ENCODE peak calls at places on chromosomes 13 and 19, in eight cellular contexts. N is IMR-90; T is ovary; F is Peyer's patch; C is tibial nerve; Q is K562; O is CD4-positive, alpha-beta T cell; Z is BJ. S is an unnamed sample. For H3K27me3, the result is how much of the 10 kb centered on the place peaks cover.

GRCh38 chr13:29707876-29708543 is 112.5 kb upstream of the SLC7A1 start:
- DNase-seq in N (peak), T (no peak), F (no peak), C (no peak), Q (peak), O (peak), Z (no peak), S (no peak)

GRCh38 chr13:77800219-77800618 is 102.7 kb downstream of the SLAIN1 start:
- DNase-seq in N (no peak), T (no peak), F (no peak), C (no peak), Q (no peak), O (no peak), Z (peak), S (no peak)

GRCh38 chr13:36131931-36132297 is 732 bp upstream of the DCLK1 start:
- DNase-seq in N (no peak), T (peak), F (no peak), C (peak), Q (no peak), O (no peak), Z (no peak), S (peak)

GRCh38 chr13:44040754-44041100 is 161.0 kb downstream of the LACC1 start:
- DNase-seq in N (peak), T (no peak), F (no peak), C (no peak), Q (no peak), O (no peak), Z (no peak), S (no peak)

GRCh38 chr19:57443121-57443696 is 8.1 kb downstream of the ZNF749 start:
- DNase-seq in N (no peak), T (no peak), F (no peak), C (no peak), Q (no peak), O (no peak), Z (no peak), S (no peak)

GRCh38 chr13:35228536-35228935 is 248.0 kb downstream of the MAB21L1 start:
- DNase-seq in N (no peak), T (no peak), F (no peak), C (no peak), Q (no peak), O (no peak), Z (no peak), S (no peak)

GRCh38 chr19:49676136-49676689 is 858 bp upstream of the PRMT1 start:
- DNase-seq in N (peak), T (peak), F (peak), C (peak), Q (peak), O (no peak), Z (peak), S (peak)

GRCh38 chr19:46404884-46405658 is 8.3 kb downstream of the CCDC8 start:
- DNase-seq in N (no peak), T (peak), F (no peak), C (no peak), Q (peak), O (no peak), Z (no peak), S (peak)

GRCh38 chr19:38183227-38183914 is 40.7 kb downstream of the DPF1 start:
- DNase-seq in N (no peak), T (peak), F (no peak), C (peak), Q (peak), O (no peak), Z (no peak), S (peak)

GRCh38 chr19:51131780-51132680 is 7.3 kb downstream of the SIGLEC9 start:
- DNase-seq in N (peak), T (peak), F (no peak), C (peak), Q (peak), O (no peak), Z (no peak), S (no peak)

GRCh38 chr13:109425821-109426689 is 360.3 kb downstream of the IRS2 start:
- DNase-seq in N (no peak), T (no peak), F (no peak), C (no peak), Q (no peak), O (no peak), Z (no peak), S (no peak)

GRCh38 chr19:45076851-45077730 is 813 bp upstream of the ZNF296 start:
- DNase-seq in N (no peak), T (no peak), F (no peak), C (no peak), Q (peak), O (no peak), Z (no peak), S (no peak)

GRCh38 chr19:49672131-49672919 is 4.7 kb upstream of the PRMT1 start:
- DNase-seq in N (peak), T (peak), F (peak), C (peak), Q (peak), O (peak), Z (no peak), S (peak)

GRCh38 chr19:58544591-58545285 is 874 bp downstream of the TRIM28 start:
- DNase-seq in N (peak), T (no peak), F (no peak), C (no peak), Q (peak), O (peak), Z (no peak), S (no peak)

GRCh38 chr13:97911311-97912138 is 42.0 kb upstream of the IPO5 start:
- DNase-seq in N (peak), T (no peak), F (no peak), C (no peak), Q (peak), O (no peak), Z (no peak), S (no peak)

GRCh38 chr13:79593611-79594275 is 112.8 kb downstream of the NDFIP2 start:
- DNase-seq in N (peak), T (no peak), F (no peak), C (no peak), Q (no peak), O (no peak), Z (no peak), S (no peak)

GRCh38 chr13:105969761-105970160 is 565.7 kb downstream of the EFNB2 start:
- DNase-seq in N (no peak), T (no peak), F (no peak), C (no peak), Q (no peak), O (no peak), Z (no peak), S (no peak)

GRCh38 chr19:2461751-2462634 is 5.2 kb upstream of the LMNB2 start:
- DNase-seq in N (peak), T (peak), F (peak), C (no peak), Q (peak), O (peak), Z (no peak), S (peak)

GRCh38 chr13:35768551-35768950 is 292.1 kb upstream of the MAB21L1 start:
- DNase-seq in N (peak), T (no peak), F (no peak), C (no peak), Q (no peak), O (no peak), Z (peak), S (no peak)

GRCh38 chr19:9073806-9074205 is 13.1 kb upstream of the OR1M1 start:
- DNase-seq in N (no peak), T (no peak), F (no peak), C (no peak), Q (no peak), O (no peak), Z (no peak), S (no peak)

GRCh38 chr19:39500543-39500942 is 1.8 kb downstream of the DLL3 start:
- DNase-seq in N (no peak), T (no peak), F (no peak), C (no peak), Q (no peak), O (no peak), Z (no peak), S (no peak)

GRCh38 chr19:6589711-6590457 is 1.1 kb downstream of the CD70 start:
- DNase-seq in N (no peak), T (no peak), F (no peak), C (no peak), Q (no peak), O (no peak), Z (no peak), S (no peak)

GRCh38 chr13:21219044-21219381 is 42.6 kb downstream of the MRPL57 start:
- DNase-seq in N (no peak), T (no peak), F (no peak), C (no peak), Q (no peak), O (no peak), Z (no peak), S (no peak)

GRCh38 chr19:5805465-5806132 is 732 bp downstream of the NRTN start:
- DNase-seq in N (peak), T (peak), F (peak), C (peak), Q (peak), O (peak), Z (no peak), S (no peak)

GRCh38 chr13:46386996-46387851 is at the start of gene RUBCNL:
- DNase-seq in N (no peak), T (no peak), F (peak), C (no peak), Q (no peak), O (no peak), Z (no peak), S (peak)

GRCh38 chr13:83450586-83450985 is 431.7 kb downstream of the SLITRK1 start:
- DNase-seq in N (no peak), T (no peak), F (no peak), C (no peak), Q (no peak), O (no peak), Z (no peak), S (no peak)

GRCh38 chr13:30835442-30835841 is 70.6 kb upstream of the MEDAG start:
- DNase-seq in N (peak), T (peak), F (peak), C (no peak), Q (peak), O (no peak), Z (no peak), S (no peak)

GRCh38 chr13:85738696-85739320 is 60.4 kb downstream of the SLITRK6 start:
- DNase-seq in N (peak), T (no peak), F (no peak), C (no peak), Q (no peak), O (no peak), Z (no peak), S (no peak)

GRCh38 chr19:28960986-28961705 is 251.8 kb downstream of the UQCRFS1 start:
- DNase-seq in N (peak), T (no peak), F (no peak), C (no peak), Q (no peak), O (no peak), Z (peak), S (no peak)

GRCh38 chr19:42153606-42154405 is 21.6 kb upstream of the POU2F2 start:
- DNase-seq in N (no peak), T (no peak), F (no peak), C (no peak), Q (no peak), O (no peak), Z (no peak), S (no peak)

GRCh38 chr13:100234524-100235136 is 145.7 kb downstream of the PCCA start:
- DNase-seq in N (peak), T (no peak), F (no peak), C (no peak), Q (no peak), O (no peak), Z (no peak), S (no peak)

GRCh38 chr19:55486971-55487883 is 1.0 kb upstream of the SSC5D start:
- DNase-seq in N (peak), T (peak), F (no peak), C (peak), Q (peak), O (no peak), Z (peak), S (peak)

GRCh38 chr13:33259296-33259695 is 26.3 kb downstream of the STARD13 start:
- DNase-seq in N (no peak), T (no peak), F (no peak), C (no peak), Q (no peak), O (no peak), Z (no peak), S (no peak)

GRCh38 chr13:104021806-104022397 is 955.7 kb upstream of the SLC10A2 start:
- DNase-seq in N (no peak), T (no peak), F (no peak), C (no peak), Q (no peak), O (no peak), Z (no peak), S (no peak)

GRCh38 chr13:83496501-83496900 is 385.8 kb downstream of the SLITRK1 start:
- DNase-seq in N (no peak), T (no peak), F (no peak), C (no peak), Q (no peak), O (no peak), Z (no peak), S (no peak)

GRCh38 chr13:112970552-112971287 is 1.7 kb downstream of the MCF2L start:
- DNase-seq in N (no peak), T (peak), F (peak), C (no peak), Q (no peak), O (no peak), Z (peak), S (no peak)

GRCh38 chr13:112968910-112969691 is at the start of gene MCF2L:
- DNase-seq in N (peak), T (peak), F (peak), C (no peak), Q (no peak), O (peak), Z (no peak), S (peak)

GRCh38 chr13:112971288-112971643 is 2.3 kb downstream of the MCF2L start:
- DNase-seq in N (no peak), T (peak), F (peak), C (no peak), Q (no peak), O (no peak), Z (no peak), S (peak)

GRCh38 chr13:112968380-112968909 is 569 bp upstream of the MCF2L start:
- DNase-seq in N (no peak), T (peak), F (peak), C (no peak), Q (no peak), O (peak), Z (no peak), S (no peak)

DNA sequence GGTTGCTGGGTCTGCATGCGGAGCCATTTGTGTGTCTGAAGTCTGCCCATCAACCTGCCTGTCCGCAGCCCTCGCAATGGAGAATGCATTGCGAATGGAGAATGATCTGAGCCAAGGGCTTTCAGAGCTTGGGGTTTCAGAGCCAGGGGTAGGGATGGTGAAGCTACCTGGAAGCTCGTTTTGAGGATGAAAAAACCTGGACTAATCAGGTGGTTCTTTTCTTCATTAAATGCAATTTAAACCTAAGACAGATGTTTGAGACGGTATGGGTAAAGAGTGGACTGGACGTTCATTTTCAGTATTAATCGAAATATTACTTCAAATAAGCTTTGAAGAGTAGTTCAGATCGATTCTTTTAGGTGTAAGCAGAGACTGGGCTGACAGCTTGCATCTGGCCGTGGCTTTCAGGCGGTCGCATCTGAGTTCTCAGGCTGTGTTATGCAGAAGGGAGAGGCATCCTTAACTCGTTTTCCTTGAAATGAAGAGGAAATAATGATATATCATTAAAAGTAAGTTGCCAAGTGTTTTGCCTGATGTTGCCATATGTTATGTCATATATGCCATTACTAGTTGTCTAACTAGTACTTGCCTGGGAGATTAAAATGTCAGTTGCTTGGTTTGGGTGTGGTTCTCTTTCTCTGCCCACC is 801 bp downstream of the MCF2L start:
- DNase-seq in N (no peak), T (peak), F (no peak), C (no peak), Q (no peak), O (no peak), Z (no peak), S (peak)
- H3K27me3 ChIP-seq in N (half or more), T (under half), F (under half), C (under half), Q (under half), O (under half), Z (under half), S (under half)

GRCh38 chr19:4622695-4623421 is 16.5 kb upstream of the TNFAIP8L1 start:
- DNase-seq in N (no peak), T (no peak), F (no peak), C (no peak), Q (peak), O (no peak), Z (no peak), S (no peak)
- TF ChIP-seq CTCF in N (no peak), T (no peak), F (no peak), C (no peak), Q (peak), O (no peak), Z (peak), S (no peak)

GRCh38 chr13:112955956-112956355 is 13.1 kb upstream of the MCF2L start:
- DNase-seq in N (no peak), T (no peak), F (no peak), C (no peak), Q (no peak), O (no peak), Z (no peak), S (no peak)

GRCh38 chr13:112952759-112953541 is 16.1 kb upstream of the MCF2L start:
- DNase-seq in N (no peak), T (no peak), F (peak), C (no peak), Q (no peak), O (no peak), Z (no peak), S (no peak)

GRCh38 chr13:112955271-112955937 is 13.6 kb upstream of the MCF2L start:
- DNase-seq in N (no peak), T (no peak), F (no peak), C (no peak), Q (no peak), O (no peak), Z (no peak), S (no peak)

GRCh38 chr13:112953591-112954487 is 15.2 kb upstream of the MCF2L start:
- DNase-seq in N (no peak), T (no peak), F (peak), C (no peak), Q (no peak), O (no peak), Z (no peak), S (no peak)

GRCh38 chr13:112954488-112955270 is 14.3 kb upstream of the MCF2L start:
- DNase-seq in N (no peak), T (no peak), F (peak), C (no peak), Q (no peak), O (no peak), Z (no peak), S (no peak)
- H3K27me3 ChIP-seq in N (half or more), T (under half), F (under half), C (under half), Q (under half), O (under half), Z (under half), S (under half)

DNA sequence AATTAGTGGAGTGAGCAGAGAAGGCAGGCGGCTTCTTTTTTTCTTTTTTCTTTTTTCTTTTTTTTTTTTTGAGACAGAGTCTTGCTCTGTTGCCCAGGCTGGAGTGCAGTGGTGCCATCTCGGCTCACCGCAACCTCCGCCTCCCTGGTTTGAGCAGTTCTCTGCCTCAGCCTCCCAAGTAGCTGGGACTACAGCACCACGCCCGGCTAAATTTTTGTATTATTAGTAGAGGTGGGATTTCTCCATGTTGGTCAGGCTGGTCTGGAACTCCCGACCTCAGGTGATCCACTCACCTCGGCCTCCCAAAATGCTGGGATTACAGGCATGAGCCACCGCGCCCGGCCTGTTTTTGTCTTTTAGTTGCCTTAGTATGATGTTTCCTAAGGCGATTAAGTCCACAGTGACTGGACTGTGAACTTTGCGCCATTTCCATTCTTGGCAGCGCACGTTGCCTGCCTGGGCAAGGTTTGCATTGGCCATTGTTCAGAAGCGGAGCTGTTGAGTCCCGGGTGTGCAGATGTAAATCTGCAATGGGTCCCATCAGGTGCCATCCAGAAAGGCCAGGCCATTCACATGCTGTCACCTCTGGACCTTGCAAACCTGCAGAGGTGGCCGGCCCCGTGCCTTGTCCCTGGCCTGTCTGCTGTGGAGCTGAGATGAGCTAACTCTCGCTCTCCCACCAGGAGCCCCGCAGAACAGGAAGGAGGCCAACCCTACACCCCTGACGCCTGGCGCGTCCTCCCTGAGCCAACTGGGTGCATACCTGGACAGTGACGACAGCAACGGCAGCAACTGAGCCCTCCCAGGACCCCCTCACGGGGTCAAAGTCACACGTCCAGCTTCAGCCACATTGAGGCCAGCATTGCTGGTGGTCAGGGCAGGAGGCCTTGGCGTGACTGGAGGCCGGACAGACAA is 10.9 kb upstream of the SHD start:
- DNase-seq in N (no peak), T (no peak), F (peak), C (no peak), Q (no peak), O (no peak), Z (no peak), S (no peak)
- TF ChIP-seq CTCF in N (no peak), T (no peak), F (no peak), C (no peak), Q (no peak), O (no peak), Z (no peak), S (no peak)